ENCODE peak calls at places on chromosomes 13 and 19, in five cellular contexts. B, W, K, F and I are unnamed samples.

GRCh38 chr13:110471833-110472162 is 89.7 kb downstream of the RAB20 start:
- DNase-seq in B (peak), W (no peak), K (no peak), F (peak), I (no peak)

GRCh38 chr13:21481359-21481758 is 22.3 kb upstream of the ZDHHC20 start:
- DNase-seq in B (no peak), W (no peak), K (no peak), F (no peak), I (no peak)

GRCh38 chr19:44848805-44849457 is 2.8 kb downstream of the NECTIN2 start:
- DNase-seq in B (peak), W (no peak), K (no peak), F (no peak), I (peak)

GRCh38 chr19:5154799-5155426 is 185.7 kb downstream of the PTPRS start:
- DNase-seq in B (no peak), W (no peak), K (no peak), F (no peak), I (no peak)

GRCh38 chr19:44708940-44709339 is 10.0 kb downstream of the CEACAM16 start:
- DNase-seq in B (no peak), W (no peak), K (no peak), F (no peak), I (no peak)

GRCh38 chr19:35451278-35452096 is 3.4 kb downstream of the FFAR2 start:
- DNase-seq in B (no peak), W (no peak), K (no peak), F (no peak), I (no peak)

GRCh38 chr19:2207991-2208860 is 27.9 kb downstream of the PLEKHJ1 start:
- DNase-seq in B (peak), W (no peak), K (no peak), F (peak), I (peak)

GRCh38 chr13:112734696-112735547 is 45.1 kb downstream of the ATP11A start:
- DNase-seq in B (no peak), W (no peak), K (no peak), F (no peak), I (no peak)

GRCh38 chr13:110377178-110378175 is 70.4 kb downstream of the COL4A2 start:
- DNase-seq in B (no peak), W (no peak), K (no peak), F (no peak), I (no peak)

GRCh38 chr19:51372649-51373504 is at the start of gene NKG7:
- DNase-seq in B (peak), W (no peak), K (peak), F (no peak), I (no peak)

GRCh38 chr19:13817615-13818371 is 22.6 kb downstream of the ZSWIM4 start:
- DNase-seq in B (no peak), W (no peak), K (no peak), F (peak), I (peak)

GRCh38 chr13:29472317-29472961 is 123.0 kb downstream of the SLC7A1 start:
- DNase-seq in B (peak), W (peak), K (no peak), F (peak), I (peak)

GRCh38 chr13:80341098-80341701 is at the start of gene SPRY2:
- DNase-seq in B (peak), W (peak), K (peak), F (peak), I (peak)

GRCh38 chr19:17496337-17496997 is 15.0 kb upstream of the PGLS start:
- DNase-seq in B (peak), W (peak), K (peak), F (peak), I (peak)

GRCh38 chr13:73865027-73865426 is 269.2 kb downstream of the KLF12 start:
- DNase-seq in B (no peak), W (no peak), K (no peak), F (no peak), I (no peak)

GRCh38 chr19:1172353-1173159 is 1.5 kb downstream of the SBNO2 start:
- DNase-seq in B (peak), W (no peak), K (no peak), F (peak), I (no peak)

GRCh38 chr13:111644750-111645149 is 324.3 kb downstream of the TEX29 start:
- DNase-seq in B (no peak), W (no peak), K (no peak), F (no peak), I (no peak)

GRCh38 chr13:40986328-40986856 is 32.7 kb downstream of the ELF1 start:
- DNase-seq in B (no peak), W (no peak), K (no peak), F (no peak), I (no peak)

GRCh38 chr13:31424130-31424729 is 224.5 kb downstream of the B3GLCT start:
- DNase-seq in B (peak), W (peak), K (peak), F (peak), I (peak)

GRCh38 chr19:18029617-18030338 is 21.8 kb downstream of the ARRDC2 start:
- DNase-seq in B (peak), W (no peak), K (no peak), F (no peak), I (no peak)

GRCh38 chr19:46428278-46429141 is at the start of gene PNMA8C:
- DNase-seq in B (peak), W (no peak), K (peak), F (peak), I (peak)

GRCh38 chr13:62294210-62294609 is 878.6 kb upstream of the PCDH20 start:
- DNase-seq in B (no peak), W (no peak), K (no peak), F (no peak), I (no peak)

GRCh38 chr13:91249370-91249769 is 98.1 kb upstream of the MIR17HG start:
- DNase-seq in B (no peak), W (no peak), K (no peak), F (no peak), I (no peak)

GRCh38 chr19:2543463-2544442 is 67.8 kb downstream of the GADD45B start:
- DNase-seq in B (peak), W (no peak), K (peak), F (peak), I (peak)

GRCh38 chr19:43726736-43727592 is 11.1 kb downstream of the IRGC start:
- DNase-seq in B (peak), W (no peak), K (no peak), F (no peak), I (no peak)

GRCh38 chr19:4534836-4535658 is at the start of gene PLIN5:
- DNase-seq in B (peak), W (no peak), K (no peak), F (peak), I (peak)

GRCh38 chr19:31269425-31270127 is 79.7 kb downstream of the TSHZ3 start:
- DNase-seq in B (no peak), W (no peak), K (no peak), F (no peak), I (no peak)